ENCODE peak calls at places on chromosomes 5 and 9, in eight cellular contexts. One of them, this sample, is unnamed. For H3K4me1, the result is how much of the 10 kb centered on the place peaks cover.

GRCh38 chr5:153543288-153543687 is 52.8 kb downstream of the GRIA1 start:
- DNase-seq in fibroblast of lung: peak
- DNase-seq in spleen: no peak
- DNase-seq in CD8-positive, alpha-beta T cell: no peak
- DNase-seq in upper lobe of right lung: no peak
- DNase-seq in heart left ventricle: no peak
- DNase-seq in psoas muscle: no peak
- DNase-seq in A549: no peak
- DNase-seq in this sample: no peak

GRCh38 chr9:18526686-18527085 is 52.7 kb downstream of the ADAMTSL1 start:
- DNase-seq in psoas muscle: no peak
- DNase-seq in fibroblast of lung: no peak
- DNase-seq in upper lobe of right lung: no peak
- DNase-seq in A549: no peak
- DNase-seq in spleen: no peak
- DNase-seq in heart left ventricle: no peak
- DNase-seq in CD8-positive, alpha-beta T cell: no peak
- DNase-seq in this sample: no peak

GRCh38 chr5:106269252-106269843 is 1401.4 kb downstream of the EFNA5 start:
- DNase-seq in CD8-positive, alpha-beta T cell: no peak
- DNase-seq in spleen: no peak
- DNase-seq in A549: no peak
- DNase-seq in fibroblast of lung: peak
- DNase-seq in psoas muscle: no peak
- DNase-seq in upper lobe of right lung: no peak
- DNase-seq in heart left ventricle: no peak
- DNase-seq in this sample: peak

GRCh38 chr5:124199902-124200301 is 546.5 kb downstream of the ZNF608 start:
- DNase-seq in upper lobe of right lung: no peak
- DNase-seq in CD8-positive, alpha-beta T cell: no peak
- DNase-seq in spleen: no peak
- DNase-seq in A549: no peak
- DNase-seq in fibroblast of lung: no peak
- DNase-seq in psoas muscle: no peak
- DNase-seq in heart left ventricle: no peak
- DNase-seq in this sample: peak

GRCh38 chr5:107337281-107337680 is 333.5 kb downstream of the EFNA5 start:
- DNase-seq in A549: no peak
- DNase-seq in psoas muscle: no peak
- DNase-seq in upper lobe of right lung: no peak
- DNase-seq in CD8-positive, alpha-beta T cell: no peak
- DNase-seq in heart left ventricle: no peak
- DNase-seq in spleen: no peak
- DNase-seq in fibroblast of lung: peak
- DNase-seq in this sample: peak

GRCh38 chr9:113187935-113188595 is 33.0 kb downstream of the FKBP15 start:
- DNase-seq in upper lobe of right lung: peak
- DNase-seq in fibroblast of lung: peak
- DNase-seq in spleen: peak
- DNase-seq in heart left ventricle: peak
- DNase-seq in psoas muscle: peak
- DNase-seq in A549: peak
- DNase-seq in CD8-positive, alpha-beta T cell: no peak
- DNase-seq in this sample: peak

GRCh38 chr9:93677061-93677571 is 100.7 kb downstream of the PHF2 start:
- DNase-seq in fibroblast of lung: no peak
- DNase-seq in spleen: peak
- DNase-seq in heart left ventricle: peak
- DNase-seq in psoas muscle: no peak
- DNase-seq in CD8-positive, alpha-beta T cell: peak
- DNase-seq in upper lobe of right lung: peak
- DNase-seq in A549: no peak
- DNase-seq in this sample: no peak

GRCh38 chr9:136963751-136964150 is 11.7 kb downstream of the LCN12 start:
- DNase-seq in heart left ventricle: no peak
- DNase-seq in A549: no peak
- DNase-seq in spleen: no peak
- DNase-seq in fibroblast of lung: no peak
- DNase-seq in psoas muscle: no peak
- DNase-seq in upper lobe of right lung: no peak
- DNase-seq in CD8-positive, alpha-beta T cell: no peak
- DNase-seq in this sample: no peak

GRCh38 chr9:34382879-34383278 is 6.2 kb upstream of the MYORG start:
- DNase-seq in psoas muscle: no peak
- DNase-seq in fibroblast of lung: no peak
- DNase-seq in heart left ventricle: no peak
- DNase-seq in CD8-positive, alpha-beta T cell: peak
- DNase-seq in upper lobe of right lung: peak
- DNase-seq in spleen: no peak
- DNase-seq in A549: no peak
- DNase-seq in this sample: no peak

GRCh38 chr5:164753434-164753833 is 1248.0 kb downstream of the MAT2B start:
- DNase-seq in CD8-positive, alpha-beta T cell: no peak
- DNase-seq in spleen: no peak
- DNase-seq in psoas muscle: no peak
- DNase-seq in fibroblast of lung: no peak
- DNase-seq in A549: no peak
- DNase-seq in heart left ventricle: no peak
- DNase-seq in upper lobe of right lung: no peak
- DNase-seq in this sample: no peak

GRCh38 chr9:123425836-123426365 is 69.9 kb downstream of the CRB2 start:
- DNase-seq in heart left ventricle: no peak
- DNase-seq in upper lobe of right lung: peak
- DNase-seq in A549: no peak
- DNase-seq in psoas muscle: no peak
- DNase-seq in CD8-positive, alpha-beta T cell: no peak
- DNase-seq in fibroblast of lung: no peak
- DNase-seq in spleen: peak
- DNase-seq in this sample: no peak

GRCh38 chr5:171422902-171423663 is 3.6 kb downstream of the FGF18 start:
- DNase-seq in spleen: peak
- DNase-seq in fibroblast of lung: no peak
- DNase-seq in heart left ventricle: no peak
- DNase-seq in psoas muscle: peak
- DNase-seq in upper lobe of right lung: no peak
- DNase-seq in CD8-positive, alpha-beta T cell: peak
- DNase-seq in A549: no peak
- DNase-seq in this sample: no peak

GRCh38 chr5:36238896-36239295 is 2.8 kb downstream of the NADK2 start:
- DNase-seq in heart left ventricle: no peak
- DNase-seq in psoas muscle: no peak
- DNase-seq in upper lobe of right lung: no peak
- DNase-seq in CD8-positive, alpha-beta T cell: no peak
- DNase-seq in A549: no peak
- DNase-seq in fibroblast of lung: no peak
- DNase-seq in spleen: no peak
- DNase-seq in this sample: no peak

GRCh38 chr5:25553082-25553481 is 908.3 kb upstream of the CDH10 start:
- DNase-seq in fibroblast of lung: no peak
- DNase-seq in spleen: no peak
- DNase-seq in CD8-positive, alpha-beta T cell: no peak
- DNase-seq in heart left ventricle: no peak
- DNase-seq in A549: no peak
- DNase-seq in upper lobe of right lung: no peak
- DNase-seq in psoas muscle: no peak
- DNase-seq in this sample: no peak

GRCh38 chr5:1124181-1125029 is 12.5 kb upstream of the SLC12A7 start:
- DNase-seq in spleen: no peak
- DNase-seq in fibroblast of lung: no peak
- DNase-seq in CD8-positive, alpha-beta T cell: no peak
- DNase-seq in A549: no peak
- DNase-seq in psoas muscle: no peak
- DNase-seq in upper lobe of right lung: no peak
- DNase-seq in heart left ventricle: peak
- DNase-seq in this sample: no peak

GRCh38 chr5:126656397-126657007 is 55.8 kb downstream of the PHAX start:
- DNase-seq in heart left ventricle: no peak
- DNase-seq in spleen: no peak
- DNase-seq in upper lobe of right lung: no peak
- DNase-seq in fibroblast of lung: peak
- DNase-seq in A549: peak
- DNase-seq in psoas muscle: no peak
- DNase-seq in CD8-positive, alpha-beta T cell: no peak
- DNase-seq in this sample: peak

GRCh38 chr5:141848771-141849370 is 29.3 kb downstream of the PCDH1 start:
- DNase-seq in heart left ventricle: peak
- DNase-seq in CD8-positive, alpha-beta T cell: no peak
- DNase-seq in upper lobe of right lung: peak
- DNase-seq in A549: peak
- DNase-seq in psoas muscle: peak
- DNase-seq in fibroblast of lung: peak
- DNase-seq in spleen: no peak
- DNase-seq in this sample: peak

GRCh38 chr5:102545175-102545574 is 46.4 kb upstream of the SLCO6A1 start:
- DNase-seq in psoas muscle: no peak
- DNase-seq in A549: no peak
- DNase-seq in CD8-positive, alpha-beta T cell: no peak
- DNase-seq in fibroblast of lung: no peak
- DNase-seq in spleen: no peak
- DNase-seq in heart left ventricle: no peak
- DNase-seq in upper lobe of right lung: no peak
- DNase-seq in this sample: peak

GRCh38 chr9:18442629-18443491 is 31.1 kb upstream of the ADAMTSL1 start:
- DNase-seq in upper lobe of right lung: peak
- DNase-seq in CD8-positive, alpha-beta T cell: no peak
- DNase-seq in A549: peak
- DNase-seq in fibroblast of lung: peak
- DNase-seq in psoas muscle: peak
- DNase-seq in spleen: peak
- DNase-seq in heart left ventricle: peak
- DNase-seq in this sample: peak

GRCh38 chr5:168296687-168297086 is 5.2 kb downstream of the WWC1 start:
- DNase-seq in fibroblast of lung: no peak
- DNase-seq in spleen: no peak
- DNase-seq in CD8-positive, alpha-beta T cell: no peak
- DNase-seq in heart left ventricle: no peak
- DNase-seq in psoas muscle: no peak
- DNase-seq in A549: no peak
- DNase-seq in upper lobe of right lung: no peak
- DNase-seq in this sample: no peak
- H3K4me1 ChIP-seq in fibroblast of lung: under half
- H3K4me1 ChIP-seq in spleen: under half
- H3K4me1 ChIP-seq in CD8-positive, alpha-beta T cell: under half
- H3K4me1 ChIP-seq in heart left ventricle: under half
- H3K4me1 ChIP-seq in psoas muscle: under half
- H3K4me1 ChIP-seq in A549: half or more
- H3K4me1 ChIP-seq in upper lobe of right lung: under half
- H3K4me1 ChIP-seq in this sample: half or more

DNA sequence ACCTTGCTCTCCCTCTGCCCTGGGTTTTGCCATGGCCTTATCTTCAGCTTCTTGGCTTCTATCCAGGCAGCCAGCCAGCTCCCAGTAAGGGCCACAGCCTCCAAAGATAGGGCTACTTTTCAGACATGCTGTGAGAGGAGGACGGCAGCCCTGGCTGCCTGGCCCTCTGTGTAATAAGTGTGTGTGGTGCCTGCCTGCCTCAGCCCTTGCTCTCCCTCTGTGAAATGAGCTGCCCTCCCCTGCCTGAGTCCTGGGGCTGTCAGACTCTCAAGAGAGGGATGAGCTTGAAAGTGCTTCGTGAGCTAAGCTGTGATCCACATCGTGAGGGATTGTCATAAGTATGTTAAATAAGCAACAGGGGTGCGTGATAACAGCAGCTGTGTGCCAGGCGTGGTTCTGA is 8.1 kb downstream of the NDST1 start:
- DNase-seq in psoas muscle: no peak
- DNase-seq in A549: no peak
- DNase-seq in heart left ventricle: peak
- DNase-seq in upper lobe of right lung: no peak
- DNase-seq in CD8-positive, alpha-beta T cell: no peak
- DNase-seq in fibroblast of lung: peak
- DNase-seq in spleen: no peak
- DNase-seq in this sample: no peak
- H3K4me1 ChIP-seq in psoas muscle: half or more
- H3K4me1 ChIP-seq in A549: half or more
- H3K4me1 ChIP-seq in heart left ventricle: half or more
- H3K4me1 ChIP-seq in upper lobe of right lung: half or more
- H3K4me1 ChIP-seq in CD8-positive, alpha-beta T cell: under half
- H3K4me1 ChIP-seq in fibroblast of lung: half or more
- H3K4me1 ChIP-seq in spleen: under half
- H3K4me1 ChIP-seq in this sample: half or more

DNA sequence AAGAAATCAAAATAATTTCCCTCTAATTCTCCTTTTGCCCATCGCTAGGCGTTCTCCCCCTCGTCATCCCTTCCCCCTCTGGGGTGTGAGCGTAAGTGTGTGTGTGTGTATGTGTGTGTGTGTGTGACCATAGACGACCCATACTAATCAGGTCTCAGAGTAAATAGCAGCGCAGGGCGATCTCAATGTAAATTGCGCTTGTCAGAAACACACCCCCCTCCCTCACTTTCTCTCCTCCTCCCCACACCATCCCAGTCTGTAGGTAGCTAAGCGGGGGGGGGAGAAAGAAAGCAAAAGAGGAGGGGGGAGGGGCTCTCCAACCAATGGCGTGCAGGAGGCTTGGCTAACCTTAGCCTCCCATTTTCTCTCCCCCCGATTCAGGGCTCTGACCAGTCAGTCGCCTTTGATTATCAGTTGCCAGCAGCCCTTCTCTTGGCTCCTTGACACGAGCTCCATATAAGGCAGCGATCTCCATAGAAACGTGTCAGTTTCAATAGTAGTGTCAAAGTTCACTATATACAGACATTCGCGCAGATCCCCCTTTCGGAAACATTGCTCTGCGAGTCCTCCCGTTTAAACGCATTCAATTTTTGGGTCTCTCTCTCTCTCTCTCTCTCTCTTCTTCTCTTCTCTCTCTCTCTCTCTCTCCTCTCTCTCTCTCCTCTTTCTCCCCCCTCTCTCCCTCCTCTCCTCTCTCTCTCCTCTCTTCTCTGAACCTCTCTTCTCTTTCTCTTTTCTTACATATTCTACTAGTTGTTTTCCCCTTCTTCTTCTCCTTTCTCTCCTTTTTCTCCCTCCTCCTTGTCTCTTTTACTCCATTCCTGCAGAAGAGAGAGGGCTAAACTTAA is at the start of gene NR2F1:
- DNase-seq in upper lobe of right lung: no peak
- DNase-seq in CD8-positive, alpha-beta T cell: no peak
- DNase-seq in spleen: no peak
- DNase-seq in psoas muscle: peak
- DNase-seq in fibroblast of lung: peak
- DNase-seq in A549: peak
- DNase-seq in heart left ventricle: no peak
- DNase-seq in this sample: peak
- H3K4me1 ChIP-seq in upper lobe of right lung: under half
- H3K4me1 ChIP-seq in CD8-positive, alpha-beta T cell: under half
- H3K4me1 ChIP-seq in spleen: under half
- H3K4me1 ChIP-seq in psoas muscle: under half
- H3K4me1 ChIP-seq in fibroblast of lung: under half
- H3K4me1 ChIP-seq in A549: under half
- H3K4me1 ChIP-seq in heart left ventricle: under half
- H3K4me1 ChIP-seq in this sample: under half

DNA sequence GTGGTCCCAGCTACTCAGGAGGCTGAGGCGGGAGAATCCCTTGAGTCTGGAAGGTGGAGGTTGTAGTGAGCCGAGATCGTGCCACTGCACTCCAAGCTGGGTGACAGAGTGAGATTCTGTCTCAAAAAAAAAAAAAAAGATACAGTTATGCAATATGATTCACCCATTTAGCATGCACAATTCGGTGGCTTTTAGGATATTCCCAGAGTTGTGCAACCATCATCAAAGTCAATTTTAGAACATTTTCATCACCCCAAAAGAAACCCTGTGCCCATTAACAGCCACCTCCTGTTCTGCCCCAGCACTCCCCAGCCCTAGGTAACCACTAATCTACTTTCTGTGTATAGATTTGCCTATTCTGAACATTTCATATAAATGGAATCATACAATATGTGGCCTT is 4.3 kb upstream of the DHFR start:
- DNase-seq in CD8-positive, alpha-beta T cell: no peak
- DNase-seq in upper lobe of right lung: no peak
- DNase-seq in A549: no peak
- DNase-seq in psoas muscle: no peak
- DNase-seq in heart left ventricle: no peak
- DNase-seq in spleen: no peak
- DNase-seq in fibroblast of lung: peak
- DNase-seq in this sample: no peak
- H3K4me1 ChIP-seq in CD8-positive, alpha-beta T cell: under half
- H3K4me1 ChIP-seq in upper lobe of right lung: under half
- H3K4me1 ChIP-seq in A549: under half
- H3K4me1 ChIP-seq in psoas muscle: under half
- H3K4me1 ChIP-seq in heart left ventricle: under half
- H3K4me1 ChIP-seq in spleen: under half
- H3K4me1 ChIP-seq in fibroblast of lung: under half
- H3K4me1 ChIP-seq in this sample: under half